ENCODE peak calls at places on chromosomes 2 and 18, in six cellular contexts. S is GM13976, E is fibroblast of lung, Y is nephron progenitor cell, D is GM12865, B is A549. A is an unnamed sample.

GRCh38 chr2:42064417-42064942 is 16.7 kb downstream of the PKDCC start:
- DNase-seq in S (no peak), E (peak), Y (no peak), D (no peak), B (no peak), A (no peak)

GRCh38 chr2:108612514-108613183 is 78.4 kb downstream of the LIMS1 start:
- DNase-seq in S (peak), E (no peak), Y (no peak), D (peak), B (no peak), A (no peak)

GRCh38 chr2:149733936-149734685 is 146.5 kb upstream of the MMADHC start:
- DNase-seq in S (no peak), E (peak), Y (peak), D (no peak), B (peak), A (no peak)

GRCh38 chr2:187497858-187498463 is 49.9 kb upstream of the CALCRL start:
- DNase-seq in S (no peak), E (no peak), Y (no peak), D (no peak), B (no peak), A (no peak)

GRCh38 chr2:8545676-8546318 is 136.1 kb upstream of the ID2 start:
- DNase-seq in S (peak), E (no peak), Y (no peak), D (no peak), B (no peak), A (peak)

GRCh38 chr2:62787381-62787780 is 81.9 kb downstream of the EHBP1 start:
- DNase-seq in S (peak), E (peak), Y (no peak), D (peak), B (no peak), A (no peak)

GRCh38 chr2:128727914-128728313 is 409.2 kb upstream of the HS6ST1 start:
- DNase-seq in S (no peak), E (peak), Y (no peak), D (peak), B (no peak), A (no peak)

GRCh38 chr2:13696601-13697000 is 935.9 kb upstream of the LRATD1 start:
- DNase-seq in S (no peak), E (no peak), Y (no peak), D (no peak), B (no peak), A (no peak)

GRCh38 chr2:134736167-134736885 is 17.5 kb upstream of the TMEM163 start:
- DNase-seq in S (no peak), E (peak), Y (no peak), D (no peak), B (no peak), A (no peak)

GRCh38 chr2:171410101-171410500 is 23.7 kb downstream of the METTL8 start:
- DNase-seq in S (no peak), E (peak), Y (no peak), D (no peak), B (no peak), A (no peak)

GRCh38 chr2:56224316-56224715 is 40.5 kb downstream of the CCDC85A start:
- DNase-seq in S (no peak), E (no peak), Y (no peak), D (no peak), B (no peak), A (no peak)

GRCh38 chr2:173589604-173590277 is 235.1 kb downstream of the CDCA7 start:
- DNase-seq in S (no peak), E (peak), Y (no peak), D (no peak), B (no peak), A (no peak)

GRCh38 chr2:60299179-60299578 is 254.3 kb downstream of the BCL11A start:
- DNase-seq in S (no peak), E (no peak), Y (no peak), D (no peak), B (no peak), A (no peak)

GRCh38 chr2:239689985-239690384 is 289.2 kb upstream of the HDAC4 start:
- DNase-seq in S (no peak), E (no peak), Y (no peak), D (no peak), B (no peak), A (no peak)

GRCh38 chr2:84946204-84947009 is 24.6 kb upstream of the KCMF1 start:
- DNase-seq in S (peak), E (peak), Y (no peak), D (peak), B (peak), A (peak)

GRCh38 chr2:25851740-25852503 is 26.4 kb downstream of the ASXL2 start:
- DNase-seq in S (peak), E (peak), Y (no peak), D (peak), B (peak), A (no peak)

GRCh38 chr2:25853038-25853638 is 25.1 kb downstream of the ASXL2 start:
- DNase-seq in S (no peak), E (no peak), Y (no peak), D (peak), B (no peak), A (no peak)

GRCh38 chr2:25855065-25855464 is 23.2 kb downstream of the ASXL2 start:
- DNase-seq in S (no peak), E (no peak), Y (no peak), D (no peak), B (no peak), A (no peak)

GRCh38 chr2:25854613-25855012 is 23.7 kb downstream of the ASXL2 start:
- DNase-seq in S (no peak), E (no peak), Y (no peak), D (no peak), B (no peak), A (no peak)

GRCh38 chr2:25856377-25856776 is 21.9 kb downstream of the ASXL2 start:
- DNase-seq in S (no peak), E (no peak), Y (no peak), D (no peak), B (no peak), A (no peak)
- TF ChIP-seq CTCF in S (no peak), E (no peak), Y (no peak), D (no peak), B (peak), A (no peak)

DNA sequence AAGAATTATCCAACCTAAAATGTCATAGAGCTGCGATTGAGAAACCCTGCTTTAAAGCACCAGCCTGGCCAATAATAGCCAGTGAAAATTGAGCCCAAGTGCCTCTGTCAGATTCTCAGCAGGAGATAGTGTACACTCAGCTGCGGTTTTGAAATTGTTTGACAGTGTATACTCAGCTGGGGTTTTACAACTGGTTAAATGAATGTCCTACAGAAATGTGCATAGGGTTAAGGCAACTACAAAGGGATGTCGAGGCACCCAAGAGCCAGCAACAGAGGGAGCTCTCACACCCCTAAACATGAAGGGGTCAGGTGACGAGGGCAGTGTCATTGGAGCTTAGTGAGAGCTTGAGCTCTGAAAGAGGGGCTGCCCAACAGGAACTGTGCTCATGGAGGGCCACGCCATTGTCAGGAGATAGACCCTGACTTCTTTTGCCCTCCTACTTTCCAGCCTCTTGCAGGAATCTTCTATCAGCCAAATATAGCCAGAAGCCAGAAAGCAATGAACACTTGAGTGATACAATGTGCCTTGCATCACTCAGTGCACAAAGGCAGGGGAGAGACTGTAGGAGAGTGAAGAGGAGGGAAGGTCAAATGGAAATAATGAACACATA is 15.1 kb downstream of the ACTG2 start:
- DNase-seq in S (peak), E (peak), Y (no peak), D (peak), B (no peak), A (no peak)
- TF ChIP-seq CTCF in S (peak), E (peak), Y (no peak), D (peak), B (no peak), A (peak)

DNA sequence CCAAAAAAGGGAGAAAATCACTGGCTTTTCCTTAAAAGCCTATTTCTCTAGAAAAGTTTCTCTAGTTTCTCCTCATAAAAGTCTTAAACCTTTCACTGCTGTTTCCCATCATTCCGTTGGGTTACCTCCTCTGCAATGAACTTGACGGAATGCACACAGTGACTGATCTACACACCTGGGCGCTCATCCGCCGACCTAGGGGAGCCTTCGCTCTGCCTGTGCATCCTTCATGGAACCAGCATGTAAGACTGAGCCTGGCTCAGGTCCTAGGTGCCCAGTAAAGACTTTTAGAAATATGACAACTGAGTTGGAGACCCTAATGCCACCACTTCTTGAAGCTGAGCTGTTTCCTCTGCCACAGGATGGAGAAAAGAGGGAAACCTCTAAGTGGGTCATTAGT is 354.2 kb upstream of the SALL3 start:
- DNase-seq in S (no peak), E (no peak), Y (no peak), D (no peak), B (no peak), A (no peak)
- TF ChIP-seq CTCF in S (no peak), E (no peak), Y (no peak), D (no peak), B (no peak), A (no peak)

GRCh38 chr2:96864343-96865091 is 5.4 kb downstream of the SEMA4C start:
- DNase-seq in S (no peak), E (no peak), Y (no peak), D (no peak), B (no peak), A (peak)
- TF ChIP-seq CTCF in S (no peak), E (no peak), Y (no peak), D (no peak), B (no peak), A (no peak)

A was measured in CD14-positive monocyte.